ENCODE peak calls at places on chromosome 20, in four cellular contexts. One of them, this sample, is unnamed.

GRCh38 chr20:23145281-23145700 is 59.2 kb upstream of the CD93 start:
- DNase-seq in K562: no peak
- DNase-seq in H1: no peak
- DNase-seq in A549: no peak
- DNase-seq in this sample: peak; percentile 97

GRCh38 chr20:36745234-36745926 is 510 bp downstream of the NDRG3 start:
- DNase-seq in K562: no peak
- DNase-seq in H1: no peak
- DNase-seq in A549: peak; percentile 49
- DNase-seq in this sample: peak; percentile 26

GRCh38 chr20:45953672-45954071 is 18.3 kb downstream of the ZNF335 start:
- DNase-seq in H1: no peak
- DNase-seq in A549: no peak
- DNase-seq in K562: no peak
- DNase-seq in this sample: no peak

GRCh38 chr20:38426006-38426405 is 9.1 kb downstream of the SNHG17 start:
- DNase-seq in K562: peak; percentile 54
- DNase-seq in H1: no peak
- DNase-seq in A549: peak; percentile 76
- DNase-seq in this sample: no peak

GRCh38 chr20:41138527-41139226 is 1.3 kb downstream of the PLCG1 start:
- DNase-seq in H1: no peak
- DNase-seq in K562: no peak
- DNase-seq in A549: no peak
- DNase-seq in this sample: peak; percentile 52

GRCh38 chr20:57223648-57224489 is 42.6 kb downstream of the BMP7 start:
- DNase-seq in K562: no peak
- DNase-seq in A549: no peak
- DNase-seq in H1: no peak
- DNase-seq in this sample: no peak

GRCh38 chr20:14512856-14513255 is 175.4 kb upstream of the FLRT3 start:
- DNase-seq in H1: no peak
- DNase-seq in A549: no peak
- DNase-seq in K562: no peak
- DNase-seq in this sample: peak; percentile 39

GRCh38 chr20:57584768-57585461 is 24.0 kb downstream of the PCK1 start:
- DNase-seq in K562: no peak
- DNase-seq in H1: no peak
- DNase-seq in A549: no peak
- DNase-seq in this sample: no peak

GRCh38 chr20:15847415-15847814 is 725.8 kb downstream of the KIF16B start:
- DNase-seq in K562: no peak
- DNase-seq in H1: no peak
- DNase-seq in A549: no peak
- DNase-seq in this sample: no peak

GRCh38 chr20:32018269-32019155 is 8.3 kb downstream of the CCM2L start:
- DNase-seq in H1: peak; percentile 99
- DNase-seq in K562: peak; percentile 88
- DNase-seq in A549: peak; percentile 77
- DNase-seq in this sample: peak; percentile 66

GRCh38 chr20:8587810-8588209 is 455.7 kb downstream of the PLCB1 start:
- DNase-seq in A549: no peak
- DNase-seq in H1: no peak
- DNase-seq in K562: no peak
- DNase-seq in this sample: peak; percentile 6

GRCh38 chr20:47181056-47181862 is 175.2 kb downstream of the ZMYND8 start:
- DNase-seq in A549: peak; percentile 92
- DNase-seq in K562: peak; percentile 81
- DNase-seq in H1: no peak
- DNase-seq in this sample: peak; percentile 57

GRCh38 chr20:32035398-32035852 is 16.6 kb upstream of the HCK start:
- DNase-seq in H1: no peak
- DNase-seq in A549: no peak
- DNase-seq in K562: no peak
- DNase-seq in this sample: no peak

GRCh38 chr20:39282619-39283092 is 320.5 kb downstream of the DHX35 start:
- DNase-seq in H1: peak; percentile 67
- DNase-seq in K562: no peak
- DNase-seq in A549: no peak
- DNase-seq in this sample: no peak

GRCh38 chr20:5024103-5024502 is 22.8 kb upstream of the SLC23A2 start:
- DNase-seq in K562: no peak
- DNase-seq in A549: no peak
- DNase-seq in H1: no peak
- DNase-seq in this sample: no peak

GRCh38 chr20:59137532-59137931 is 26.1 kb upstream of the ZNF831 start:
- DNase-seq in H1: no peak
- DNase-seq in K562: no peak
- DNase-seq in A549: no peak
- DNase-seq in this sample: no peak

GRCh38 chr20:16424780-16425179 is 148.5 kb downstream of the KIF16B start:
- DNase-seq in K562: no peak
- DNase-seq in A549: no peak
- DNase-seq in H1: no peak
- DNase-seq in this sample: no peak

GRCh38 chr20:50646483-50646996 is 44.8 kb downstream of the RIPOR3 start:
- DNase-seq in A549: no peak
- DNase-seq in H1: no peak
- DNase-seq in K562: no peak
- DNase-seq in this sample: no peak

GRCh38 chr20:38789503-38790209 is 15.8 kb upstream of the PPP1R16B start:
- DNase-seq in A549: no peak
- DNase-seq in K562: no peak
- DNase-seq in H1: no peak
- DNase-seq in this sample: no peak

GRCh38 chr20:41443667-41444066 is 77.0 kb upstream of the EMILIN3 start:
- DNase-seq in H1: no peak
- DNase-seq in A549: no peak
- DNase-seq in K562: no peak
- DNase-seq in this sample: no peak

GRCh38 chr20:22335210-22335609 is 249.2 kb downstream of the FOXA2 start:
- DNase-seq in H1: no peak
- DNase-seq in A549: no peak
- DNase-seq in K562: no peak
- DNase-seq in this sample: no peak

GRCh38 chr20:59996112-59996511 is 37.9 kb downstream of the CDH26 start:
- DNase-seq in H1: no peak
- DNase-seq in K562: no peak
- DNase-seq in A549: no peak
- DNase-seq in this sample: no peak

GRCh38 chr20:49405062-49405683 is 77.3 kb downstream of the KCNB1 start:
- DNase-seq in A549: no peak
- DNase-seq in H1: no peak
- DNase-seq in K562: no peak
- DNase-seq in this sample: no peak

GRCh38 chr20:45993197-45993951 is 15.3 kb upstream of the MMP9 start:
- DNase-seq in K562: no peak
- DNase-seq in H1: no peak
- DNase-seq in A549: peak; percentile 88
- DNase-seq in this sample: no peak

GRCh38 chr20:56373942-56374341 is 15.2 kb downstream of the FAM210B start:
- DNase-seq in H1: no peak
- DNase-seq in A549: no peak
- DNase-seq in K562: no peak
- DNase-seq in this sample: peak; percentile 10

GRCh38 chr20:64279826-64280459 is 24.4 kb downstream of the PCMTD2 start:
- DNase-seq in H1: no peak
- DNase-seq in K562: no peak
- DNase-seq in A549: no peak
- DNase-seq in this sample: no peak

GRCh38 chr20:52204136-52204535 is 12.6 kb upstream of the ZFP64 start:
- DNase-seq in A549: no peak
- DNase-seq in H1: no peak
- DNase-seq in K562: peak; percentile 33
- DNase-seq in this sample: no peak

GRCh38 chr20:62737271-62737761 is 28.7 kb downstream of the NTSR1 start:
- DNase-seq in K562: no peak
- DNase-seq in H1: no peak
- DNase-seq in A549: no peak
- DNase-seq in this sample: no peak

GRCh38 chr20:4152696-4153235 is 137.4 kb upstream of the RNF24 start:
- DNase-seq in A549: no peak
- DNase-seq in H1: no peak
- DNase-seq in K562: no peak
- DNase-seq in this sample: no peak

GRCh38 chr20:50555687-50556086 is 45.5 kb downstream of the PTPN1 start:
- DNase-seq in A549: no peak
- DNase-seq in K562: no peak
- DNase-seq in H1: no peak
- DNase-seq in this sample: no peak

GRCh38 chr20:41499961-41500725 is 118.0 kb downstream of the CHD6 start:
- DNase-seq in K562: no peak
- DNase-seq in H1: no peak
- DNase-seq in A549: no peak
- DNase-seq in this sample: no peak

GRCh38 chr20:45890997-45891983 is at the start of the genes CTSA and NEURL2:
- DNase-seq in A549: peak; percentile 99
- DNase-seq in K562: peak; percentile 96
- DNase-seq in H1: peak; percentile 96
- DNase-seq in this sample: peak; percentile 88

GRCh38 chr20:48398506-48399449 is 429.0 kb downstream of the PREX1 start:
- DNase-seq in K562: no peak
- DNase-seq in A549: no peak
- DNase-seq in H1: no peak
- DNase-seq in this sample: no peak

GRCh38 chr20:55579802-55580201 is 425.5 kb downstream of the CBLN4 start:
- DNase-seq in K562: no peak
- DNase-seq in A549: no peak
- DNase-seq in H1: no peak
- DNase-seq in this sample: no peak

GRCh38 chr20:11430652-11431051 is 487.0 kb upstream of the BTBD3 start:
- DNase-seq in K562: no peak
- DNase-seq in H1: no peak
- DNase-seq in A549: no peak
- DNase-seq in this sample: no peak

GRCh38 chr20:11429889-11430580 is 487.7 kb upstream of the BTBD3 start:
- DNase-seq in A549: no peak
- DNase-seq in H1: no peak
- DNase-seq in K562: no peak
- DNase-seq in this sample: no peak

GRCh38 chr20:11426938-11427337 is 490.8 kb upstream of the BTBD3 start:
- DNase-seq in K562: no peak
- DNase-seq in A549: no peak
- DNase-seq in H1: no peak
- DNase-seq in this sample: no peak

GRCh38 chr20:11431613-11432012 is 486.1 kb upstream of the BTBD3 start:
- DNase-seq in K562: no peak
- DNase-seq in A549: no peak
- DNase-seq in H1: no peak
- DNase-seq in this sample: no peak

GRCh38 chr20:11429168-11429567 is 488.5 kb upstream of the BTBD3 start:
- DNase-seq in K562: no peak
- DNase-seq in A549: no peak
- DNase-seq in H1: no peak
- DNase-seq in this sample: no peak
- TF ChIP-seq MAX in K562: no peak
- TF ChIP-seq MAX in A549: no peak
- TF ChIP-seq MAX in H1: no peak
- TF ChIP-seq MAX in this sample: no peak

GRCh38 chr20:6632187-6632586 is 135.3 kb upstream of the BMP2 start:
- DNase-seq in A549: no peak
- DNase-seq in H1: no peak
- DNase-seq in K562: no peak
- DNase-seq in this sample: no peak
- TF ChIP-seq MAX in A549: no peak
- TF ChIP-seq MAX in H1: no peak
- TF ChIP-seq MAX in K562: no peak
- TF ChIP-seq MAX in this sample: no peak

DNA sequence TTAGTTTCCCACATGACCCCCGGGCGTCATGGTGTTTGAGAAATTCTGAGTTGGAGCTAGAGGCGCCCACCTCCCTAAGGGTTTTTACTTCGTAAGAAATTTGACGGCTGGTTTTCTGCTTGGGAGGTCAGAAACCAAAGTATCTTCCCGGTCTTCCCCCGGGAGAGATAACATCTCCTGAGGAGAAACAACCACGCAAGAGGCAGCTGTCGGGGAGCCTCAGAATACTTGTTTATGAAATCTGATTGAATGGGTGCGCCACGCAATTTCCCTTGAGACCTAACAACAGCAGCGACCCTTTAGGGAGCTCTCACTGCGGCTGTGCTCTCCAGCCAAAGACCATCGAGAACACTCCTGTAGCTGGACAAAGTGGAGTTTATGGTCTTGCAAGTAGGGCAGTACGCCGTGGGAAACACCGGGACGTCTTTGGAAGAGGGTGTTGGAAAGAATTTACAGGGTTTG is 588 bp upstream of the EIF2S2 start:
- DNase-seq in H1: no peak
- DNase-seq in A549: peak; percentile 36
- DNase-seq in K562: no peak
- DNase-seq in this sample: peak; percentile 76
- TF ChIP-seq MAX in H1: no peak
- TF ChIP-seq MAX in A549: no peak
- TF ChIP-seq MAX in K562: no peak
- TF ChIP-seq MAX in this sample: no peak

DNA sequence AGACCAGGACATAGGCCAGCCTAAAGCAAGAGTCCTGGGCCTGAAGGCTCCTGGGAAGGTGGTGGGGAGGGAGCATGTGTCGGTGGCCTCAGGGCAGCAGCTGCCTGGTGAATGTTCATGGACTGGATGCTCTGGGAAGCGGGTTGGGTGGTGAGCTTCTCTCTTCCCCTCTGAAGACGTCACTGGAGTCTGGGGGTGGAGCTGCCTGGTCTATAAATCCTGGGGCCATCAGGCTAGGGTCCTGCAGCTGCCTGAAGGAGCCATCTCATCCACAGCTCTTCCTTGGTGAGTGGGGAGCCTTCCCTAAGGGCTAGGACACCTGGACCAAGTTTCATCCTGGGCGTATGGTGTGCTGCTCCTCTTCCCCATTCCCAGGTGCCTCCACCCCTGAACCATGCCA is at the start of gene GNRH2:
- DNase-seq in K562: no peak
- DNase-seq in H1: no peak
- DNase-seq in A549: no peak
- DNase-seq in this sample: no peak
- TF ChIP-seq MAX in K562: no peak
- TF ChIP-seq MAX in H1: no peak
- TF ChIP-seq MAX in A549: no peak
- TF ChIP-seq MAX in this sample: no peak

GRCh38 chr20:24669701-24670100 is 200.3 kb downstream of the SYNDIG1 start:
- DNase-seq in K562: no peak
- DNase-seq in A549: no peak
- DNase-seq in H1: no peak
- DNase-seq in this sample: no peak
- TF ChIP-seq MAX in K562: no peak
- TF ChIP-seq MAX in A549: no peak
- TF ChIP-seq MAX in H1: no peak
- TF ChIP-seq MAX in this sample: no peak

GRCh38 chr20:44026932-44027685 is 112.5 kb downstream of the TOX2 start:
- DNase-seq in A549: no peak
- DNase-seq in H1: no peak
- DNase-seq in K562: no peak
- DNase-seq in this sample: no peak
- TF ChIP-seq MAX in A549: no peak
- TF ChIP-seq MAX in H1: no peak
- TF ChIP-seq MAX in K562: no peak
- TF ChIP-seq MAX in this sample: no peak